ENCODE peak calls at places on chromosomes 2 and 18, in nine cellular contexts. R is ovary, N is lung, I is heart right ventricle, T is transverse colon, H is A549, W is kidney, J is aorta, Y is DND-41. G is an unnamed sample.

GRCh38 chr18:11859903-11860407 is 8.7 kb downstream of the CHMP1B start:
- DNase-seq in J (no peak), R (no peak), T (peak), Y (no peak), I (no peak), H (peak), N (no peak), W (no peak), G (peak)

GRCh38 chr2:56231361-56231760 is 47.6 kb downstream of the CCDC85A start:
- DNase-seq in I (no peak), N (no peak), J (no peak), T (no peak), H (no peak), R (no peak), Y (no peak), W (no peak), G (peak)

GRCh38 chr2:187470698-187471097 is 22.6 kb upstream of the CALCRL start:
- DNase-seq in W (no peak), R (no peak), N (no peak), J (no peak), T (no peak), Y (no peak), H (no peak), I (no peak), G (no peak)

GRCh38 chr18:58941426-58942099 is 76.9 kb downstream of the ZNF532 start:
- DNase-seq in H (no peak), J (no peak), Y (no peak), I (no peak), R (no peak), T (no peak), N (no peak), W (no peak), G (no peak)

GRCh38 chr18:78736015-78736690 is 243.5 kb upstream of the SALL3 start:
- DNase-seq in R (no peak), Y (no peak), I (no peak), T (no peak), W (no peak), N (no peak), J (no peak), H (no peak), G (no peak)

GRCh38 chr2:236833501-236834186 is 252.0 kb upstream of the COPS8 start:
- DNase-seq in Y (no peak), W (no peak), T (no peak), I (no peak), N (no peak), R (no peak), H (no peak), J (no peak), G (peak)

GRCh38 chr2:165499131-165499530 is 29.6 kb downstream of the CSRNP3 start:
- DNase-seq in W (no peak), T (no peak), R (no peak), N (no peak), J (no peak), Y (no peak), I (no peak), H (no peak), G (no peak)

GRCh38 chr2:195021704-195022513 is 635.1 kb upstream of the SLC39A10 start:
- DNase-seq in Y (no peak), R (no peak), J (no peak), T (no peak), H (no peak), I (no peak), N (no peak), W (no peak), G (peak)

GRCh38 chr2:171615071-171615470 is 72.2 kb upstream of the DYNC1I2 start:
- DNase-seq in Y (no peak), H (no peak), N (no peak), W (no peak), I (no peak), T (no peak), R (no peak), J (no peak), G (peak)

GRCh38 chr2:30713698-30714097 is 93.5 kb downstream of the CAPN13 start:
- DNase-seq in J (no peak), T (no peak), Y (no peak), H (no peak), W (no peak), I (no peak), N (no peak), R (no peak), G (no peak)

GRCh38 chr2:197071213-197071612 is 144.7 kb upstream of the PGAP1 start:
- DNase-seq in I (no peak), R (no peak), Y (no peak), J (no peak), T (no peak), N (no peak), W (no peak), H (no peak), G (no peak)

GRCh38 chr18:45839415-45840395 is 14.2 kb downstream of the SIGLEC15 start:
- DNase-seq in W (no peak), I (no peak), H (no peak), Y (no peak), R (no peak), T (no peak), N (no peak), J (no peak), G (peak)

GRCh38 chr2:185970148-185970852 is 231.7 kb downstream of the FSIP2 start:
- DNase-seq in H (no peak), N (no peak), J (no peak), T (peak), W (no peak), Y (no peak), R (no peak), I (no peak), G (peak)

GRCh38 chr18:61606068-61606660 is 272.9 kb downstream of the CDH20 start:
- DNase-seq in Y (no peak), N (no peak), J (peak), R (no peak), H (no peak), I (peak), T (no peak), W (peak), G (peak)

GRCh38 chr2:235605999-235606715 is 112.3 kb downstream of the AGAP1 start:
- DNase-seq in H (no peak), I (no peak), T (no peak), R (no peak), Y (no peak), J (peak), N (no peak), W (no peak), G (peak)

GRCh38 chr2:46344696-46345095 is 47.5 kb downstream of the EPAS1 start:
- DNase-seq in T (no peak), J (no peak), I (no peak), N (no peak), H (no peak), R (no peak), W (no peak), Y (no peak), G (no peak)

GRCh38 chr18:55319517-55319905 is 268.5 kb downstream of the TCF4 start:
- DNase-seq in T (no peak), H (no peak), R (no peak), Y (no peak), J (no peak), W (no peak), N (no peak), I (no peak), G (peak)

GRCh38 chr2:178484245-178485041 is 4.2 kb downstream of the PLEKHA3 start:
- DNase-seq in T (no peak), H (no peak), R (no peak), J (no peak), Y (no peak), I (no peak), N (no peak), W (no peak), G (peak)

GRCh38 chr18:46756559-46757201 is at the start of gene ST8SIA5:
- DNase-seq in T (no peak), Y (no peak), J (no peak), N (no peak), I (no peak), R (no peak), W (no peak), H (no peak), G (peak)

GRCh38 chr2:152646775-152647174 is 70.5 kb downstream of the PRPF40A start:
- DNase-seq in H (peak), R (no peak), Y (no peak), N (no peak), T (no peak), J (no peak), I (no peak), W (no peak), G (peak)

GRCh38 chr18:12376034-12376717 is 851 bp downstream of the AFG3L2 start:
- DNase-seq in H (no peak), J (peak), Y (peak), W (peak), R (peak), N (no peak), T (peak), I (peak), G (peak)

GRCh38 chr18:31581498-31582197 is 10.0 kb upstream of the TTR start:
- DNase-seq in T (no peak), W (no peak), Y (no peak), J (no peak), N (no peak), I (no peak), H (no peak), R (no peak), G (peak)

GRCh38 chr2:100875516-100876230 is 55.7 kb downstream of the NPAS2 start:
- DNase-seq in I (no peak), H (no peak), R (no peak), W (no peak), J (no peak), N (no peak), T (no peak), Y (peak), G (no peak)

GRCh38 chr2:190856985-190857384 is 23.6 kb upstream of the GLS start:
- DNase-seq in Y (no peak), W (no peak), I (no peak), R (no peak), H (no peak), T (no peak), N (no peak), J (no peak), G (no peak)

GRCh38 chr2:212892193-212892592 is 259.2 kb downstream of the IKZF2 start:
- DNase-seq in W (no peak), J (no peak), R (no peak), Y (peak), T (no peak), I (no peak), N (no peak), H (no peak), G (peak)

GRCh38 chr2:11248-11941 is 34.9 kb downstream of the FAM110C start:
- DNase-seq in T (peak), I (peak), N (peak), H (no peak), W (peak), R (peak), Y (peak), J (peak), G (peak)

GRCh38 chr2:100502782-100503181 is 32.5 kb downstream of the NMS start:
- DNase-seq in Y (no peak), J (no peak), N (no peak), W (no peak), H (no peak), I (no peak), T (no peak), R (no peak), G (no peak)

GRCh38 chr18:63476666-63477065 is at the start of gene SERPINB5:
- DNase-seq in I (no peak), W (no peak), R (no peak), H (no peak), J (no peak), N (no peak), T (peak), Y (no peak), G (no peak)

GRCh38 chr2:121888189-121888557 is 132.7 kb downstream of the TSN start:
- DNase-seq in Y (peak), N (no peak), I (no peak), W (no peak), H (peak), R (no peak), J (no peak), T (no peak), G (no peak)

GRCh38 chr2:181656450-181657261 is at the start of gene CERKL:
- DNase-seq in N (peak), J (peak), H (peak), Y (no peak), W (peak), I (peak), T (peak), R (no peak), G (peak)

GRCh38 chr2:150916997-150917396 is 344.7 kb downstream of the RBM43 start:
- DNase-seq in Y (no peak), J (no peak), R (no peak), H (no peak), I (no peak), T (no peak), W (no peak), N (no peak), G (peak)

GRCh38 chr18:13393338-13393737 is 174.8 kb downstream of the LDLRAD4 start:
- DNase-seq in J (no peak), N (no peak), W (no peak), T (no peak), Y (no peak), I (no peak), R (no peak), H (no peak), G (no peak)

GRCh38 chr2:9560628-9561027 is 5.0 kb upstream of the ADAM17 start:
- DNase-seq in W (no peak), I (no peak), J (no peak), Y (no peak), H (no peak), R (no peak), N (no peak), T (no peak), G (no peak)

GRCh38 chr2:190910341-190911136 is 29.9 kb downstream of the GLS start:
- DNase-seq in N (no peak), Y (no peak), W (no peak), T (no peak), I (no peak), J (no peak), R (no peak), H (no peak), G (peak)

GRCh38 chr2:136363921-136364320 is 246.0 kb upstream of the CXCR4 start:
- DNase-seq in J (no peak), Y (no peak), R (no peak), I (no peak), H (no peak), W (no peak), T (no peak), N (no peak), G (peak)

GRCh38 chr2:161681043-161681442 is 56.8 kb downstream of the SLC4A10 start:
- DNase-seq in N (no peak), T (no peak), J (no peak), I (no peak), Y (no peak), W (no peak), H (no peak), R (no peak), G (peak)

GRCh38 chr2:61362873-61363272 is 108.0 kb downstream of the USP34 start:
- DNase-seq in Y (no peak), N (no peak), J (no peak), W (no peak), H (no peak), I (no peak), T (no peak), R (no peak), G (no peak)

DNA sequence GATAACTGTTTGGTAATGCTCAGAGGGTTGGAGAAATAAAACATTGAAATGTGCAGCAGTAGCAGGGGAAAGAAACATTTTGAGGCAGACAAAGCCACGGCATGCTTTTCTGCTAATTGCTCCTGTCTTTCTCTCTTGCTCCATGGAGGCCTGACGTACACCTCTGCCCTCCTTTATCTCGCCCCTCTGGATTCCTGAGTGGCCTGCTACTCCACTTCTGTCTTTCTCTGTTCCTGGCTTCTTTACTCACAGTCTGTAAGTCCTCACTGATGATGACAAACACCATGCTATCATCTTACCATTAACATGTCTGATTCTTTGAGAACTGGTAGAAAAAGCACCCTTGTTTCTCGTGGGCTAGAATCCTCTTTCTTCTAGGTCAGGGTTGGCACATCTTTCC is 392.9 kb downstream of the MEIS1 start:
- DNase-seq in I (no peak), T (no peak), J (no peak), Y (no peak), H (no peak), R (no peak), N (no peak), W (no peak), G (no peak)
- H3K27ac ChIP-seq in I (no peak), T (no peak), J (no peak), Y (no peak), H (no peak), R (no peak), N (no peak), W (no peak), G (no peak)

DNA sequence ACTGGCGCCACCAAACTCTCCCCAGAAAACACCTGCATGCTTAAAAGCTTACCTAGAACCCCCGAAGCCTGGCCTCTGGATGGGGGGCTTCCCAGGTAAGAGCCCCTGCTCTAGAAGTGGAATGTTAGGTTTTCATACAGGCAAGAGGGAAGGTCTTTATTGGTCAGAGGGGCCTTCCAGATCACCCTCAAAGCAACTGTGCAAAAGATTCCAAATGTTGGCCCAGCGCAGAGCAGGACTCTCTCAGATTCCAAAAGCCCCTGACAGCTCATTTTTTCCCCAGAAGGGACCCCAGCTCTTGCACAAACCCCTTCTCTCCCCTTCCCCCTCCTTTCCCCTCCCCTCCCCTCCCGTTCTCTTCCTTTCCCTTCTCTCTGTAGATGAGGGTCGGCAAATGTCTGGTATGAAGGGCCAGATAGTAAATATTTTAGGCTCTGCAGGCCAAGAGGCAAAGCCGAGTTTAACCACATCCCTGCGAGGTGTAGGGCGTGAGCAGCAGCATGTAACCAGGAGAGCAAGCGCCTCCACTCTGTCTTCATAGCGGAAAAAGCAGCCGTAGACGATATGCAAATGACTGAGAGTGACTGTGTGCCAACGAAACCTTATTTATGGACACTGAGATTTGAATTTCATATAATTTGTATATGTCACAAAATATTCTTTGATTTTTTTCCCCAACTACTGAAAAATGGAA is 116.9 kb downstream of the SMAD7 start:
- DNase-seq in W (peak), Y (no peak), T (peak), H (no peak), R (no peak), J (peak), I (no peak), N (no peak), G (no peak)
- H3K27ac ChIP-seq in W (no peak), Y (no peak), T (peak), H (peak), R (no peak), J (no peak), I (no peak), N (no peak), G (peak)

DNA sequence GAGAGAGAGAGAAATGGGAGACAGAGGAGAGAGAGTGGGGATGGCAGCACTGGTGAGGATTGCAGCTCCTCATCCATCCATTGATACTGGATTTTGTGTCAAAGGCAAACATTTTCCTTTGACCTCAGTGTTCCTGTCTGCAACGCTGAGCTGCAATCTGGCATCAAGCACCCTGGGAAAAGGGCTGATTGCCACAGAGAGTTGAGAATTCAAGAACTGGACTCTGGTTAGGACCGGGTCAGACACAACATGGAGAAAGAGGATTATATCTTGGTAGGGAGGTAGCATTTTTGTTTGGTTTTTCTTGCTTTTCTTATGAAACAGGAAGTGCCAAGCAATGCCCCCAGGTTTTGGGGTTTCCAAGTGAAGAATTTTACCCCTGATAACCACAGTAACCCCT is 81.9 kb upstream of the PKDCC start:
- DNase-seq in R (no peak), N (peak), T (peak), H (no peak), W (no peak), J (peak), I (no peak), Y (no peak), G (peak)
- H3K27ac ChIP-seq in R (no peak), N (no peak), T (peak), H (peak), W (peak), J (peak), I (no peak), Y (no peak), G (peak)

GRCh38 chr2:62576276-62576939 is 70.4 kb upstream of the TMEM17 start:
- DNase-seq in I (no peak), Y (no peak), J (no peak), N (no peak), W (no peak), R (no peak), H (no peak), T (no peak), G (no peak)

GRCh38 chr2:62573137-62573731 is 67.2 kb upstream of the TMEM17 start:
- DNase-seq in H (no peak), R (no peak), Y (no peak), I (no peak), T (no peak), W (no peak), J (no peak), N (no peak), G (no peak)

GRCh38 chr2:62577994-62578836 is 72.2 kb upstream of the TMEM17 start:
- DNase-seq in W (no peak), R (no peak), Y (no peak), T (no peak), I (no peak), H (peak), J (no peak), N (no peak), G (peak)

DNA sequence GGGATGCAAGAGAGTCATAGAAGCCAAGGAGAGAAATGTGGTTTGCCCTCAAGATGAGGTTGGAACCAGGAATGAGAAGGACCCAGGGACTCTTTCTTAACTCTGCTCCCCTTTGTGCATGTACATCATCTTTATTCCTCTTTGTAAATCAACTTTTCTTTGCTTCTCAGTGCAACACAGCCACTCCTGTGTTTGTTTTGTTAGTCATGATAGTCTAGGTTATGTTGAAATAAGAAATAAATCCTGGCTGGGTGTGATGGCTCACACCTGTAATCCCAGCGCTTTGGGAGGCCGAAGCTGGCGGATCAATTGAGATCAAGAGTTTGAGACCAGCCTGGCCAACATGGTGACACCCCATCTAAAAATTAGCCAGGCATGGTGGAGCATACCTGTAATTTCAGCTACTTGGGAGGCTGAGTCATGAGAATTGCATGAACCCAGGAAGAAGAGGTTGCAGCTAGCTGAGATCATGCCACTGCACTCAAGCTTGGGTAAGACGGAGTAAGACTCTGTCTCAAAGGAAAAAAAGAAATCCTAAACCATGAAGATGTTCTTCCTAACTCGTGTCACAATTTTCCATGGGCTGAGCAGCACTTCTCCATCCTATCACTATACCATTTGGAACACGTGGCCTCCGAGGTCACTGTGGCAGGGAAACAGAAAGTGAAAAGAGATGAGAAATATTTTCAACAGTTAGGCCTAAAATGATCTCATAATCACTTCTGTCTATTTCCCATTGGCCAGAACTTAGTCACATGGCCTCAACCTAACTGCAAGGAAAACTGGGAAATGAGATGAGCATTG is 73.0 kb upstream of the TMEM17 start:
- DNase-seq in J (no peak), R (no peak), Y (no peak), H (peak), I (no peak), T (peak), N (no peak), W (no peak), G (peak)
- H3K27ac ChIP-seq in J (no peak), R (no peak), Y (no peak), H (peak), I (no peak), T (peak), N (no peak), W (no peak), G (peak)

GRCh38 chr2:158305501-158305900 is 151.1 kb downstream of the CCDC148 start:
- DNase-seq in W (no peak), I (no peak), Y (no peak), R (no peak), T (no peak), J (no peak), N (no peak), H (no peak), G (no peak)
- H3K27ac ChIP-seq in W (no peak), I (no peak), Y (no peak), R (no peak), T (no peak), J (no peak), N (no peak), H (no peak), G (no peak)